ENCODE peak calls at places on chromosomes 2 and 18, in four cellular contexts. H is mammary epithelial cell, L is adrenal gland, P is NCI-H510A treated with DMSO at 0.1 percent for 48 hours. B is an unnamed sample.

GRCh38 chr2:100675855-100676254 is 113.1 kb downstream of the PDCL3 start:
- DNase-seq in P (no peak), H (no peak), L (no peak), B (no peak)

GRCh38 chr2:222637072-222637471 is 18.8 kb downstream of the FARSB start:
- DNase-seq in P (no peak), H (no peak), L (no peak), B (no peak)

GRCh38 chr2:168210898-168211570 is 36.4 kb downstream of the STK39 start:
- DNase-seq in P (peak), H (peak), L (no peak), B (no peak)

GRCh38 chr2:193480187-193480586 is 1285.5 kb upstream of the TMEFF2 start:
- DNase-seq in L (no peak), H (no peak), P (no peak), B (no peak)

GRCh38 chr2:175926272-175926671 is 75.8 kb downstream of the LNPK start:
- DNase-seq in H (peak), L (no peak), P (no peak), B (no peak)

GRCh38 chr2:28995765-28996164 is 14.7 kb downstream of the TOGARAM2 start:
- DNase-seq in P (no peak), L (no peak), H (no peak), B (no peak)

GRCh38 chr2:121147766-121148165 is 137.2 kb downstream of the TFCP2L1 start:
- DNase-seq in H (peak), P (no peak), L (no peak), B (no peak)

GRCh38 chr2:227871375-227871788 is at the start of gene DAW1:
- DNase-seq in H (no peak), P (peak), L (peak), B (peak)

GRCh38 chr2:238499731-238500570 is 73.2 kb downstream of the ASB1 start:
- DNase-seq in P (no peak), H (no peak), L (no peak), B (no peak)

GRCh38 chr2:164145093-164145987 is 409.5 kb upstream of the FIGN start:
- DNase-seq in L (no peak), H (peak), P (no peak), B (no peak)

GRCh38 chr18:45590546-45590945 is 24.7 kb upstream of the SLC14A2 start:
- DNase-seq in L (no peak), P (no peak), H (no peak), B (no peak)

B was measured in thyroid gland.